ENCODE peak calls at places on chromosomes 6 and 20, in four cellular contexts. F is K562, I is prostate gland, M is H1. E is an unnamed sample.

GRCh38 chr20:46681032-46681854 is 8.0 kb downstream of the TP53RK start:
- DNase-seq in F (peak; percentile 62), I (peak; percentile 75), M (peak; percentile 92), E (no peak)

GRCh38 chr20:61639200-61639599 is 387.1 kb downstream of the CDH4 start:
- DNase-seq in F (no peak), I (no peak), M (no peak), E (no peak)

GRCh38 chr6:11798096-11798495 is 19.5 kb upstream of the ADTRP start:
- DNase-seq in F (no peak), I (no peak), M (no peak), E (no peak)

GRCh38 chr6:29666826-29667130 is 9.9 kb downstream of the MOG start:
- DNase-seq in F (no peak), I (no peak), M (no peak), E (no peak)

GRCh38 chr6:1821188-1822183 is 211.8 kb downstream of the FOXC1 start:
- DNase-seq in F (no peak), I (no peak), M (no peak), E (no peak)

GRCh38 chr6:124073820-124074587 is 270.3 kb downstream of the NKAIN2 start:
- DNase-seq in F (no peak), I (no peak), M (no peak), E (no peak)

GRCh38 chr6:44489912-44490604 is 102.6 kb downstream of the CDC5L start:
- DNase-seq in F (no peak), I (peak; percentile 87), M (no peak), E (no peak)

GRCh38 chr6:14796974-14797762 is 448.7 kb upstream of the JARID2 start:
- DNase-seq in F (no peak), I (no peak), M (no peak), E (no peak)

GRCh38 chr20:7703436-7703835 is 236.8 kb downstream of the HAO1 start:
- DNase-seq in F (no peak), I (no peak), M (no peak), E (no peak)

GRCh38 chr6:16238057-16238657 is at the start of gene GMPR:
- DNase-seq in F (peak; percentile 96), I (peak; percentile 79), M (peak; percentile 63), E (peak; percentile 71)

GRCh38 chr6:18410412-18410811 is 23.3 kb downstream of the RNF144B start:
- DNase-seq in F (no peak), I (no peak), M (no peak), E (no peak)

GRCh38 chr6:159117541-159117940 is 51.7 kb upstream of the FNDC1 start:
- DNase-seq in F (no peak), I (no peak), M (no peak), E (no peak)

GRCh38 chr6:90369024-90369519 is 72.4 kb upstream of the BACH2 start:
- DNase-seq in F (peak; percentile 76), I (peak; percentile 91), M (no peak), E (peak; percentile 15)

GRCh38 chr6:119858901-119859300 is 509.3 kb upstream of the MAN1A1 start:
- DNase-seq in F (no peak), I (no peak), M (no peak), E (no peak)

GRCh38 chr20:47610247-47610944 is 108.7 kb downstream of the NCOA3 start:
- DNase-seq in F (no peak), I (no peak), M (no peak), E (no peak)

GRCh38 chr6:1485678-1486077 is 96.3 kb downstream of the FOXF2 start:
- DNase-seq in F (no peak), I (no peak), M (no peak), E (no peak)

GRCh38 chr6:8025191-8025590 is 39.0 kb downstream of the BLOC1S5 start:
- DNase-seq in F (no peak), I (no peak), M (no peak), E (no peak)

GRCh38 chr6:114096553-114097172 is 125.7 kb upstream of the HDAC2 start:
- DNase-seq in F (peak; percentile 60), I (no peak), M (no peak), E (no peak)

GRCh38 chr6:3229566-3230274 is 2.3 kb upstream of the TUBB2B start:
- DNase-seq in F (peak; percentile 61), I (no peak), M (no peak), E (no peak)

GRCh38 chr6:109165392-109165964 is 70.2 kb downstream of the CEP57L1 start:
- DNase-seq in F (peak; percentile 9), I (no peak), M (no peak), E (no peak)

DNA sequence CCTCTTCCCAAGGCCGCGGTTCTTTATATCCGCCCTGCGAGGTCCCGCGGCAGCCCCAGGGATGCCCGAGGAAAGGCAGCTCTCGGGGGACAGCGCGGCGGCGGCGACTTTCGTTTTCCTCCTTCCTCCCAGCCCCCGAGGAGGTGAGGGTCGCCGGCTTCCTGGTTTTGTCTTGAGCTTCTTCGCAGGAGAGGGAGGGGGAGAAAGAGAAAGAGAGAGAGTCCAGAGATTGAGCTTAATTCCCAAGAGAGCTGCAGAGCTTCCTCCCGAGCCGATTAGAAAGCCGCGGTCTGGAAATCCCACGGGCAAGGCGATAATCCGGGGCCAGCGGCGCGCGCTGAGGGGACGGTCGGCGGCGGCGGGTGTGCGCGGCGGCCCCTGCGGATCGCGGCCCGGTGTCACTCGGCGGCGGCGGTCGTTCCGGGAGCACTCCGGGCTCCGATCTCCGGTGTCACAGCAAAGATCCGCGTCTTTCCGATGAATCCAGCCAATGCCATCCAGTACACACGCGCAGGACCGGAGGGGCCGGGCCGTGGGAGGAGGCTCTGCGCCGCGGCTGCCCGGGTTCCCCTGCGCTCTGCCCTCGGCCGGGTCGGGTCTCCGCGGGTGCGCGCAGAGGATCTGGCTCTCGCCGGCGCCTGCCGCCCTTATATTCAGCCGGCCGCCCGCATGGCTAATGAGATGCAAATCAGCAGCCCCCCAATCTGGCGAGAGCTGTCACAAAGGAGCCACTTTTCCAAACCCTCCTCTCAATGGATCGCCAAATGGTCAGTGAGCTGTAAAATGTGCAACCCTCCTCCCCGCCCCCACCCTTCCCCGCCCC is at the start of gene DLL1:
- DNase-seq in F (no peak), I (peak; percentile 48), M (peak; percentile 84), E (no peak)
- TF ChIP-seq POLR2A in F (no peak), I (peak; percentile 59), M (no peak), E (no peak)

GRCh38 chr6:39790772-39791171 is 1.4 kb upstream of the DAAM2 start:
- DNase-seq in F (no peak), I (no peak), M (no peak), E (no peak)
- TF ChIP-seq POLR2AphosphoS5 in F (no peak), I (no peak), M (no peak), E (no peak)

DNA sequence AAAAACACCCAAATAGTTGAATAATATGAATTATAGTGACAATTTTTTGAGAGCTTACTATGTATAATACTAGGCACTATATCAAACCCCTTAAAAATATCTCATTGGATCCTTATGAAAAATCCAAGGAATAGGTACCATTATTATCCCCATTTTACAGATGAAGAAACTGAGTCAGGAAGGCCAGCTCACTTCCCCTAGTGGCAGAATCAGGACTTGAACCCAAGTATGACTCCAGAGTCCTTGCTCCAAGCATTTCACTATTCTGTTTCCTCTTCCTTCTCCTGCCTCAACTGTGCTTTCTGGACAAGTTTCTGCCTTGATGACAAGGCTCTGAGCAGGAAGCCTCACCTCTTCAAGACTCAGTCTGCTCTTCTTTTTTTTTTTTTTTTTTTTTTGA is 10.8 kb upstream of the PARD6B start:
- DNase-seq in F (no peak), I (no peak), M (no peak), E (no peak)
- TF ChIP-seq POLR2A in F (no peak), I (no peak), M (no peak), E (no peak)

GRCh38 chr6:33781105-33781975 is 7.6 kb downstream of the LEMD2 start:
- DNase-seq in F (no peak), I (no peak), M (peak; percentile 72), E (no peak)
- TF ChIP-seq POLR2AphosphoS5 in F (no peak), I (no peak), M (no peak), E (no peak)

DNA sequence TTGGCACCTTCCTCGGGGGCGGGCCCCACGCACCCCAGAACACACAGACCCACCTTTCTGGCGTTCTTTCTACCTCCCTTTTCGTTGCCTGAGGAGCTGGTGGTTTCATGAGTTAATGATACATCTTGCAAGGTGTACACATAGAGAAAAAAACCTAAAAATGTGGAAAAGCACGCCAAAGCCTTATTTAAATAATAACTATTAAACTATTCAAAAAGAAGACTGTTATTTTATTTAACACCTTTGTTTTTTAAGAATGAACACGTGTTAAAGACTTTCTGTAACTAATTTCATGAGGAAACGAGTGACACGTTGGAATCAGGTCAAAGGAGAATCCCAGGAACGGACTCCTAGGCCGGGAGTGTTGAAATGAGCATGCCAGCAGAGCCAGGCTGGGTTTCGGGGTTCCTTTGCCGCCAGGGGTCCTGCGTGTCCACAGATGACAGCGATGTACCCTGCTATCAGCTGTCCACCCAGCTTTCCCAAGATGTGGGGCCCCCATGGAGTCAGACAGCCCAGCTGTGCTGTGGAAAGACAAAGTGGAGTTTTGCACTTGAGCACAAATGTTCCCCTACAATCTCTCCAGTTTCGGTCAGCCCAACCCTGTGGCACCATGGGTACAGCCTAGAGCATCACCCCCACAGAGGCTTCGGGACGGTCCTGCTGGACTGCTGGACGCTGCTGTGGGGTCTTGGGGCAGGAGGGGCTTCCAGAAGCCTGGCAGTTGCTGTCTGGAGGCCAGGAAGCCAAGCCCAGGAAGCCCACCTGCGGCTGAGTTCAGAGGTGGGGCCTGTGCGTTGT is 16.1 kb downstream of the SLC17A9 start:
- DNase-seq in F (no peak), I (no peak), M (no peak), E (no peak)
- TF ChIP-seq POLR2A in F (no peak), I (no peak), M (no peak), E (no peak)

GRCh38 chr20:23049201-23049932 is at the start of gene THBD:
- DNase-seq in F (no peak), I (peak; percentile 35), M (peak; percentile 81), E (no peak)
- TF ChIP-seq POLR2AphosphoS5 in F (no peak), I (no peak), M (no peak), E (no peak)

GRCh38 chr6:36594029-36594815 is at the start of gene SRSF3:
- DNase-seq in F (peak; percentile 96), I (peak; percentile 98), M (peak; percentile 95), E (peak; percentile 80)
- TF ChIP-seq POLR2A in F (peak; percentile 100), I (peak; percentile 97), M (peak; percentile 100), E (peak; percentile 100)

E was measured in GM12892.